ENCODE peak calls at places on chromosomes 16 and 17, in nine cellular contexts. One of them, this sample, is unnamed. For H3K4me1, the result is how much of the 10 kb centered on the place peaks cover.

GRCh38 chr16:54193656-54194007 is 93.0 kb downstream of the IRX3 start:
- DNase-seq in kidney: peak
- DNase-seq in pancreas: peak
- DNase-seq in endothelial cell of umbilical vein: peak
- DNase-seq in tibial nerve: peak
- DNase-seq in esophagus squamous epithelium: no peak
- DNase-seq in cardiac muscle cell: peak
- DNase-seq in neural progenitor cell: peak
- DNase-seq in uterus: peak
- DNase-seq in this sample: peak

GRCh38 chr17:81246343-81246670 is 7.2 kb downstream of the NDUFAF8 start:
- DNase-seq in kidney: peak
- DNase-seq in pancreas: peak
- DNase-seq in endothelial cell of umbilical vein: no peak
- DNase-seq in tibial nerve: no peak
- DNase-seq in esophagus squamous epithelium: no peak
- DNase-seq in cardiac muscle cell: no peak
- DNase-seq in neural progenitor cell: no peak
- DNase-seq in uterus: no peak
- DNase-seq in this sample: no peak

GRCh38 chr16:54245788-54246453 is 40.7 kb downstream of the IRX3 start:
- DNase-seq in kidney: no peak
- DNase-seq in pancreas: no peak
- DNase-seq in endothelial cell of umbilical vein: no peak
- DNase-seq in tibial nerve: no peak
- DNase-seq in esophagus squamous epithelium: no peak
- DNase-seq in cardiac muscle cell: no peak
- DNase-seq in neural progenitor cell: no peak
- DNase-seq in uterus: no peak
- DNase-seq in this sample: no peak

GRCh38 chr16:70601576-70602575 is 44.5 kb upstream of the IL34 start:
- DNase-seq in kidney: no peak
- DNase-seq in pancreas: no peak
- DNase-seq in endothelial cell of umbilical vein: no peak
- DNase-seq in tibial nerve: no peak
- DNase-seq in esophagus squamous epithelium: no peak
- DNase-seq in cardiac muscle cell: no peak
- DNase-seq in neural progenitor cell: no peak
- DNase-seq in uterus: no peak
- DNase-seq in this sample: no peak

GRCh38 chr16:27424772-27425498 is 23.0 kb downstream of the IL21R start:
- DNase-seq in kidney: no peak
- DNase-seq in pancreas: no peak
- DNase-seq in endothelial cell of umbilical vein: no peak
- DNase-seq in tibial nerve: no peak
- DNase-seq in esophagus squamous epithelium: no peak
- DNase-seq in cardiac muscle cell: no peak
- DNase-seq in neural progenitor cell: no peak
- DNase-seq in uterus: no peak
- DNase-seq in this sample: no peak

GRCh38 chr17:41452276-41452675 is 11.5 kb upstream of the KRT38 start:
- DNase-seq in kidney: no peak
- DNase-seq in pancreas: no peak
- DNase-seq in endothelial cell of umbilical vein: no peak
- DNase-seq in tibial nerve: no peak
- DNase-seq in esophagus squamous epithelium: no peak
- DNase-seq in cardiac muscle cell: no peak
- DNase-seq in neural progenitor cell: no peak
- DNase-seq in uterus: no peak
- DNase-seq in this sample: no peak

GRCh38 chr16:66516808-66517585 is 32.9 kb downstream of the TK2 start:
- DNase-seq in kidney: peak
- DNase-seq in pancreas: peak
- DNase-seq in endothelial cell of umbilical vein: peak
- DNase-seq in tibial nerve: peak
- DNase-seq in esophagus squamous epithelium: peak
- DNase-seq in cardiac muscle cell: no peak
- DNase-seq in neural progenitor cell: peak
- DNase-seq in uterus: peak
- DNase-seq in this sample: peak

GRCh38 chr17:55911186-55911585 is 160.3 kb downstream of the PCTP start:
- DNase-seq in kidney: no peak
- DNase-seq in pancreas: no peak
- DNase-seq in endothelial cell of umbilical vein: no peak
- DNase-seq in tibial nerve: no peak
- DNase-seq in esophagus squamous epithelium: no peak
- DNase-seq in cardiac muscle cell: no peak
- DNase-seq in neural progenitor cell: no peak
- DNase-seq in uterus: no peak
- DNase-seq in this sample: no peak

GRCh38 chr17:37066322-37066905 is 117.7 kb downstream of the AATF start:
- DNase-seq in kidney: no peak
- DNase-seq in pancreas: no peak
- DNase-seq in endothelial cell of umbilical vein: no peak
- DNase-seq in tibial nerve: no peak
- DNase-seq in esophagus squamous epithelium: no peak
- DNase-seq in cardiac muscle cell: no peak
- DNase-seq in neural progenitor cell: no peak
- DNase-seq in uterus: no peak
- DNase-seq in this sample: no peak

GRCh38 chr16:67541391-67542263 is 13.0 kb downstream of the RIPOR1 start:
- DNase-seq in kidney: no peak
- DNase-seq in pancreas: no peak
- DNase-seq in endothelial cell of umbilical vein: no peak
- DNase-seq in tibial nerve: no peak
- DNase-seq in esophagus squamous epithelium: no peak
- DNase-seq in cardiac muscle cell: no peak
- DNase-seq in neural progenitor cell: no peak
- DNase-seq in uterus: no peak
- DNase-seq in this sample: peak

GRCh38 chr16:57341441-57342303 is 16.9 kb upstream of the CCL22 start:
- DNase-seq in kidney: no peak
- DNase-seq in pancreas: no peak
- DNase-seq in endothelial cell of umbilical vein: no peak
- DNase-seq in tibial nerve: peak
- DNase-seq in esophagus squamous epithelium: no peak
- DNase-seq in cardiac muscle cell: no peak
- DNase-seq in neural progenitor cell: no peak
- DNase-seq in uterus: no peak
- DNase-seq in this sample: peak

GRCh38 chr17:81137248-81137647 is 28.1 kb upstream of the PVALEF start:
- DNase-seq in kidney: no peak
- DNase-seq in pancreas: no peak
- DNase-seq in endothelial cell of umbilical vein: no peak
- DNase-seq in tibial nerve: no peak
- DNase-seq in esophagus squamous epithelium: no peak
- DNase-seq in cardiac muscle cell: no peak
- DNase-seq in neural progenitor cell: no peak
- DNase-seq in uterus: no peak
- DNase-seq in this sample: no peak

GRCh38 chr16:72094266-72094610 is 591 bp downstream of the DHX38 start:
- DNase-seq in kidney: no peak
- DNase-seq in pancreas: no peak
- DNase-seq in endothelial cell of umbilical vein: no peak
- DNase-seq in tibial nerve: no peak
- DNase-seq in esophagus squamous epithelium: no peak
- DNase-seq in cardiac muscle cell: peak
- DNase-seq in neural progenitor cell: peak
- DNase-seq in uterus: no peak
- DNase-seq in this sample: no peak

GRCh38 chr17:9175700-9176467 is 154.6 kb downstream of the NTN1 start:
- DNase-seq in kidney: peak
- DNase-seq in pancreas: no peak
- DNase-seq in endothelial cell of umbilical vein: no peak
- DNase-seq in tibial nerve: no peak
- DNase-seq in esophagus squamous epithelium: no peak
- DNase-seq in cardiac muscle cell: no peak
- DNase-seq in neural progenitor cell: no peak
- DNase-seq in uterus: no peak
- DNase-seq in this sample: no peak

GRCh38 chr17:72476134-72476533 is 355.3 kb downstream of the SOX9 start:
- DNase-seq in kidney: peak
- DNase-seq in pancreas: peak
- DNase-seq in endothelial cell of umbilical vein: no peak
- DNase-seq in tibial nerve: no peak
- DNase-seq in esophagus squamous epithelium: no peak
- DNase-seq in cardiac muscle cell: no peak
- DNase-seq in neural progenitor cell: peak
- DNase-seq in uterus: no peak
- DNase-seq in this sample: no peak
- H3K4me1 ChIP-seq in kidney: under half
- H3K4me1 ChIP-seq in pancreas: under half
- H3K4me1 ChIP-seq in endothelial cell of umbilical vein: under half
- H3K4me1 ChIP-seq in tibial nerve: under half
- H3K4me1 ChIP-seq in esophagus squamous epithelium: under half
- H3K4me1 ChIP-seq in cardiac muscle cell: under half
- H3K4me1 ChIP-seq in neural progenitor cell: under half
- H3K4me1 ChIP-seq in uterus: under half
- H3K4me1 ChIP-seq in this sample: under half

DNA sequence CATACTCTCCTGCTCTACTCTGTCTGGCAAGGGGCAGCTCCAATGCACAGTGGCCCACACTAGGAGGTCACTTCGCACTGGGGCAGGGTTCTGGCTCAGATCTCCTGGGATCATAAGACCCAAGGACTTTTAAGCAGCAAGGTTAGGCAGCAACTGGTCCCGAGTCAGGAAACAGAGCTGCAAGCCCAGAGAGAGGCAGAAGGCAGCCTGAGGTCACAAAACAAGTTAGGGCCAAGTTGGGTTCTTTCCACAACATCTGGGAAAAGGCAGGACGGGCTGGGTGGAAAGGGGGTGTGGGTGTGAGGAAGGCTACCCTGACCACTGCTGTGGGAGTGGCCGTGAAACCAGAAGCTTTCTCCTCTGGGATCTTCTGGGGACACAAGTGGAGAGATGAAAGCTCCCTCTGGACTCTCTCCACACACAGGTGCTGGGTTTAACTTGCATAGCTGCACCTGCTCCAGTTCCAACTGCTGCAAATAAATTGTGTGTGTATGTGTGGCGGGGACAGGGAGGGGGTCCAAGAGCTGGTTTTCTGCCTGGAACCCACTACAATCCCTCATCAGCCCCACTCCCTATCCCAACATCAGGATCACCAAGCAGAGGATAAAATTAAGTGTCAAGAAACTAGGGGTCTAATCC is 8.0 kb upstream of the TSPOAP1 start:
- DNase-seq in kidney: peak
- DNase-seq in pancreas: no peak
- DNase-seq in endothelial cell of umbilical vein: no peak
- DNase-seq in tibial nerve: no peak
- DNase-seq in esophagus squamous epithelium: no peak
- DNase-seq in cardiac muscle cell: no peak
- DNase-seq in neural progenitor cell: no peak
- DNase-seq in uterus: no peak
- DNase-seq in this sample: no peak
- H3K4me1 ChIP-seq in kidney: under half
- H3K4me1 ChIP-seq in pancreas: under half
- H3K4me1 ChIP-seq in endothelial cell of umbilical vein: under half
- H3K4me1 ChIP-seq in tibial nerve: under half
- H3K4me1 ChIP-seq in esophagus squamous epithelium: half or more
- H3K4me1 ChIP-seq in cardiac muscle cell: under half
- H3K4me1 ChIP-seq in neural progenitor cell: under half
- H3K4me1 ChIP-seq in uterus: under half
- H3K4me1 ChIP-seq in this sample: under half

GRCh38 chr17:64022631-64023063 is 2.2 kb upstream of the ICAM2 start:
- DNase-seq in kidney: no peak
- DNase-seq in pancreas: no peak
- DNase-seq in endothelial cell of umbilical vein: peak
- DNase-seq in tibial nerve: no peak
- DNase-seq in esophagus squamous epithelium: no peak
- DNase-seq in cardiac muscle cell: no peak
- DNase-seq in neural progenitor cell: no peak
- DNase-seq in uterus: no peak
- DNase-seq in this sample: no peak

GRCh38 chr17:64025732-64026294 is 5.4 kb upstream of the ICAM2 start:
- DNase-seq in kidney: peak
- DNase-seq in pancreas: peak
- DNase-seq in endothelial cell of umbilical vein: peak
- DNase-seq in tibial nerve: peak
- DNase-seq in esophagus squamous epithelium: peak
- DNase-seq in cardiac muscle cell: peak
- DNase-seq in neural progenitor cell: peak
- DNase-seq in uterus: peak
- DNase-seq in this sample: peak

GRCh38 chr17:64020068-64020766 is at the start of gene ICAM2:
- DNase-seq in kidney: peak
- DNase-seq in pancreas: no peak
- DNase-seq in endothelial cell of umbilical vein: peak
- DNase-seq in tibial nerve: peak
- DNase-seq in esophagus squamous epithelium: peak
- DNase-seq in cardiac muscle cell: no peak
- DNase-seq in neural progenitor cell: no peak
- DNase-seq in uterus: peak
- DNase-seq in this sample: peak

GRCh38 chr17:64024781-64025731 is 4.6 kb upstream of the ICAM2 start:
- DNase-seq in kidney: no peak
- DNase-seq in pancreas: no peak
- DNase-seq in endothelial cell of umbilical vein: peak
- DNase-seq in tibial nerve: no peak
- DNase-seq in esophagus squamous epithelium: no peak
- DNase-seq in cardiac muscle cell: peak
- DNase-seq in neural progenitor cell: no peak
- DNase-seq in uterus: no peak
- DNase-seq in this sample: no peak

DNA sequence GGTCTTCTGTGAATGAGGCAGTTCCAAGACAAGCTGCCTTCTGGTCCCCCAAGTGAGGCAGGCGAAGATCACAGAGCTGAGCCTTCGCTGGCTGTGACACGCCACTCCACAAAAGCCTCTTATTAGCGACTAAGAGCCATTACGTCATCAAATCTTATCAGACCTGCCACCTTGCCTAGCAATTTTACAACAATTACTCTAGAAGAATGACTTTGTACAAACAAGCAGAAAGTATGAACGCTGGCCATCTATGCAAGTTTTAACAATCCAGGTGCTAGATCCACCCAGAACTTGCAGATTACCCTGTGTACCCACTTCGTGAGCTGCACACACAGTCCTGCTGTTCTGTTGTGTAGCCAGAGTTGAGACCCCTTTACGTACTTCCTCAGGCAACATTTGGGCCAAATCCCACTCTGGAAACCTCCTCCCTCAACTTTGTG is 3.8 kb upstream of the ICAM2 start:
- DNase-seq in kidney: no peak
- DNase-seq in pancreas: no peak
- DNase-seq in endothelial cell of umbilical vein: peak
- DNase-seq in tibial nerve: no peak
- DNase-seq in esophagus squamous epithelium: no peak
- DNase-seq in cardiac muscle cell: no peak
- DNase-seq in neural progenitor cell: no peak
- DNase-seq in uterus: no peak
- DNase-seq in this sample: no peak
- H3K4me1 ChIP-seq in kidney: under half
- H3K4me1 ChIP-seq in pancreas: under half
- H3K4me1 ChIP-seq in endothelial cell of umbilical vein: under half
- H3K4me1 ChIP-seq in tibial nerve: under half
- H3K4me1 ChIP-seq in esophagus squamous epithelium: under half
- H3K4me1 ChIP-seq in cardiac muscle cell: under half
- H3K4me1 ChIP-seq in neural progenitor cell: under half
- H3K4me1 ChIP-seq in uterus: under half
- H3K4me1 ChIP-seq in this sample: under half

GRCh38 chr16:88479795-88480760 is 27.0 kb downstream of the ZFPM1 start:
- DNase-seq in kidney: no peak
- DNase-seq in pancreas: no peak
- DNase-seq in endothelial cell of umbilical vein: no peak
- DNase-seq in tibial nerve: no peak
- DNase-seq in esophagus squamous epithelium: no peak
- DNase-seq in cardiac muscle cell: no peak
- DNase-seq in neural progenitor cell: no peak
- DNase-seq in uterus: no peak
- DNase-seq in this sample: peak
- H3K4me1 ChIP-seq in kidney: under half
- H3K4me1 ChIP-seq in pancreas: half or more
- H3K4me1 ChIP-seq in endothelial cell of umbilical vein: under half
- H3K4me1 ChIP-seq in tibial nerve: under half
- H3K4me1 ChIP-seq in esophagus squamous epithelium: under half
- H3K4me1 ChIP-seq in cardiac muscle cell: under half
- H3K4me1 ChIP-seq in neural progenitor cell: under half
- H3K4me1 ChIP-seq in uterus: under half
- H3K4me1 ChIP-seq in this sample: under half

This sample was measured in transverse colon.